ENCODE peak calls at places on chromosomes 5 and 9, in five cellular contexts. O is T-helper 2 cell, L is epithelial cell of prostate, C is NCI-H774, R is Right ventricle myocardium superior. E is an unnamed sample.

GRCh38 chr5:1168751-1169607 is 32.4 kb upstream of the SLC6A19 start:
- DNase-seq in R (peak), C (no peak), O (no peak), L (no peak), E (no peak)

GRCh38 chr5:111022301-111022700 is 49.2 kb upstream of the TSLP start:
- DNase-seq in O (no peak), C (no peak), R (no peak), L (no peak), E (no peak)

GRCh38 chr9:131470581-131470991 is 32.1 kb upstream of the POMT1 start:
- DNase-seq in R (no peak), O (no peak), L (no peak), C (no peak), E (no peak)

GRCh38 chr5:9390128-9390527 is 155.7 kb downstream of the SEMA5A start:
- DNase-seq in O (no peak), R (no peak), C (no peak), L (no peak), E (no peak)

GRCh38 chr9:121297414-121297813 is 29.5 kb downstream of the GSN start:
- DNase-seq in C (no peak), L (no peak), O (no peak), R (no peak), E (no peak)

GRCh38 chr9:70439991-70440706 is 25.7 kb upstream of the KLF9 start:
- DNase-seq in O (no peak), C (no peak), L (no peak), R (no peak), E (no peak)

GRCh38 chr9:134283111-134283515 is 43.1 kb upstream of the RXRA start:
- DNase-seq in O (no peak), C (no peak), L (peak), R (peak), E (no peak)

GRCh38 chr9:131732636-131733340 is 7.1 kb downstream of the RAPGEF1 start:
- DNase-seq in O (no peak), C (no peak), L (no peak), R (no peak), E (no peak)

GRCh38 chr5:173330151-173330855 is 2.1 kb upstream of the STC2 start:
- DNase-seq in L (no peak), O (no peak), C (no peak), R (no peak), E (no peak)

GRCh38 chr9:100869321-100869720 is 159.2 kb upstream of the PLPPR1 start:
- DNase-seq in C (no peak), L (no peak), R (no peak), O (no peak), E (no peak)

GRCh38 chr5:97618721-97619120 is 435.7 kb upstream of the RIOK2 start:
- DNase-seq in L (no peak), C (no peak), O (no peak), R (no peak), E (no peak)

GRCh38 chr9:98787766-98788335 is 8.5 kb downstream of the ANKS6 start:
- DNase-seq in R (no peak), L (no peak), O (no peak), C (no peak), E (no peak)

GRCh38 chr9:34612788-34613390 is 992 bp upstream of the RPP25L start:
- DNase-seq in O (no peak), C (peak), L (no peak), R (peak), E (peak)

GRCh38 chr9:114680266-114681011 is 1.6 kb downstream of the TEX48 start:
- DNase-seq in C (no peak), O (no peak), L (no peak), R (no peak), E (no peak)

GRCh38 chr9:81653240-81653639 is 36.1 kb downstream of the TLE1 start:
- DNase-seq in C (no peak), L (no peak), R (no peak), O (no peak), E (no peak)

GRCh38 chr5:92500752-92501151 is 1080.3 kb downstream of the NR2F1-AS1 start:
- DNase-seq in R (no peak), C (no peak), L (no peak), O (no peak), E (no peak)

GRCh38 chr5:100902406-100903035 is 561 bp downstream of the ST8SIA4 start:
- DNase-seq in C (no peak), O (no peak), L (no peak), R (no peak), E (no peak)

GRCh38 chr9:112132356-112132755 is 42.7 kb downstream of the SUSD1 start:
- DNase-seq in O (no peak), L (no peak), C (no peak), R (no peak), E (no peak)

GRCh38 chr5:33933723-33934544 is 2.3 kb upstream of the RXFP3 start:
- DNase-seq in O (no peak), L (no peak), R (no peak), C (no peak), E (no peak)

E was measured in T47D.